ENCODE peak calls at places on chromosomes 16 and 17, in nine cellular contexts. C is left ventricle myocardium inferior; G is small intestine; H is CD8-positive, alpha-beta memory T cell; K is tibial nerve; E is tibial artery; R is Panc1; V is esophagus squamous epithelium; N is neural progenitor cell. T is an unnamed sample. For H3K9me3, the result is how much of the 10 kb centered on the place peaks cover.

GRCh38 chr17:79923974-79924638 is 84.9 kb upstream of the CBX4 start:
- DNase-seq in C (no peak), G (peak), H (no peak), K (no peak), E (no peak), R (no peak), V (no peak), N (peak), T (no peak)

GRCh38 chr16:69145658-69146057 is 13.2 kb downstream of the UTP4 start:
- DNase-seq in C (no peak), G (no peak), H (no peak), K (no peak), E (no peak), R (no peak), V (no peak), N (no peak), T (no peak)

GRCh38 chr16:87947356-87948118 is 3.7 kb upstream of the BANP start:
- DNase-seq in C (no peak), G (no peak), H (no peak), K (no peak), E (peak), R (no peak), V (no peak), N (no peak), T (no peak)

GRCh38 chr16:76963614-76964315 is 227.2 kb upstream of the MON1B start:
- DNase-seq in C (no peak), G (no peak), H (no peak), K (no peak), E (no peak), R (no peak), V (no peak), N (no peak), T (no peak)

GRCh38 chr16:75097941-75098897 is 18.4 kb downstream of the LDHD start:
- DNase-seq in C (no peak), G (peak), H (peak), K (no peak), E (no peak), R (no peak), V (no peak), N (no peak), T (peak)

GRCh38 chr16:57245472-57246113 is 534 bp downstream of the ARL2BP start:
- DNase-seq in C (peak), G (peak), H (no peak), K (no peak), E (peak), R (no peak), V (no peak), N (no peak), T (no peak)

GRCh38 chr17:74972973-74973328 is 392 bp upstream of the HID1 start:
- DNase-seq in C (no peak), G (no peak), H (no peak), K (no peak), E (no peak), R (no peak), V (no peak), N (no peak), T (no peak)

GRCh38 chr16:87464691-87465300 is 28.0 kb downstream of the ZCCHC14 start:
- DNase-seq in C (peak), G (peak), H (no peak), K (peak), E (peak), R (no peak), V (no peak), N (no peak), T (no peak)

GRCh38 chr16:1941924-1942809 is 832 bp downstream of the MSRB1 start:
- DNase-seq in C (no peak), G (peak), H (no peak), K (no peak), E (no peak), R (no peak), V (no peak), N (no peak), T (no peak)

GRCh38 chr16:56989988-56990387 is 631 bp downstream of the NLRC5 start:
- DNase-seq in C (no peak), G (no peak), H (no peak), K (no peak), E (no peak), R (no peak), V (no peak), N (no peak), T (no peak)

GRCh38 chr16:4176794-4177438 is 60.7 kb upstream of the ADCY9 start:
- DNase-seq in C (no peak), G (peak), H (no peak), K (no peak), E (no peak), R (no peak), V (no peak), N (no peak), T (no peak)

GRCh38 chr17:73933871-73934270 is 269.6 kb upstream of the RPL38 start:
- DNase-seq in C (no peak), G (no peak), H (no peak), K (no peak), E (no peak), R (no peak), V (no peak), N (no peak), T (no peak)

GRCh38 chr17:81336296-81336929 is 41.3 kb upstream of the SLC38A10 start:
- DNase-seq in C (no peak), G (no peak), H (no peak), K (no peak), E (no peak), R (no peak), V (no peak), N (no peak), T (no peak)

GRCh38 chr17:64155751-64156544 is 26.0 kb upstream of the ERN1 start:
- DNase-seq in C (peak), G (no peak), H (no peak), K (peak), E (peak), R (no peak), V (no peak), N (peak), T (no peak)

GRCh38 chr17:53823341-53824050 is 769 bp downstream of the KIF2B start:
- DNase-seq in C (no peak), G (no peak), H (no peak), K (no peak), E (no peak), R (no peak), V (no peak), N (no peak), T (no peak)

GRCh38 chr16:57601801-57602478 is 26.5 kb upstream of the ADGRG1 start:
- DNase-seq in C (no peak), G (peak), H (peak), K (no peak), E (no peak), R (no peak), V (no peak), N (no peak), T (no peak)

GRCh38 chr17:51155416-51155815 is 2.1 kb downstream of the NME1 start:
- DNase-seq in C (no peak), G (no peak), H (no peak), K (no peak), E (no peak), R (no peak), V (no peak), N (no peak), T (no peak)

DNA sequence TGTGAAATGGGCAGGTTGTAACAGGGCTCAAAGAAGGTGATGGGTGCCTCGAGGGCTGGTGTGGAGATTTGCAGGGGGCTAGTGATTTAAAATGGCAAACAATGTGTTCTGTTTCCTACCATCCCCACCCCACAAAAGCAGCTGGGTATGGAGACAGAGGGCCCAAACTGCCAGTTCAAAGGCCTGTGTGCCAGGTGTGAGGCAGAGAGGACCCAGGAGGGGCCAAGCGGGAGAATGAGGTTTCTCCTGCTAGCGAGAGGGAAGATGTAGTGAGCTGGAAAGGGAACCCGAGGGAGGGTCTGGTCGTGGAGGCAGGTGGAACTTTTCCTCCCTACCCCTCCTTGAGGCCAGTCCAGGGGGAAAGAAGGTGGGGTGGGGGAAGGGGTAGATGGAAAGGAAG is 39.4 kb downstream of the LAT start:
- DNase-seq in C (no peak), G (no peak), H (no peak), K (no peak), E (no peak), R (no peak), V (no peak), N (no peak), T (no peak)
- H3K27ac ChIP-seq in C (no peak), G (no peak), H (no peak), K (no peak), E (no peak), R (no peak), V (no peak), N (no peak), T (no peak)

GRCh38 chr17:56850591-56850990 is 16.6 kb downstream of the DGKE start:
- DNase-seq in C (no peak), G (no peak), H (no peak), K (no peak), E (no peak), R (no peak), V (no peak), N (no peak), T (no peak)
- H3K4me3 ChIP-seq in C (no peak), G (no peak), H (no peak), K (no peak), E (no peak), R (no peak), V (no peak), N (no peak), T (no peak)

GRCh38 chr16:35452471-35452870 is 1993.1 kb downstream of the TP53TG3F start:
- DNase-seq in C (no peak), G (no peak), H (no peak), K (no peak), E (no peak), R (no peak), V (no peak), N (no peak), T (no peak)

GRCh38 chr16:35447010-35447558 is 1987.7 kb downstream of the TP53TG3F start:
- DNase-seq in C (no peak), G (no peak), H (no peak), K (no peak), E (no peak), R (no peak), V (no peak), N (no peak), T (no peak)

GRCh38 chr16:35450648-35451047 is 1991.2 kb downstream of the TP53TG3F start:
- DNase-seq in C (no peak), G (no peak), H (no peak), K (no peak), E (no peak), R (no peak), V (no peak), N (no peak), T (no peak)

GRCh38 chr16:35449663-35450062 is 1990.3 kb downstream of the TP53TG3F start:
- DNase-seq in C (no peak), G (no peak), H (no peak), K (no peak), E (no peak), R (no peak), V (no peak), N (no peak), T (no peak)
- H3K9me3 ChIP-seq in C (half or more), G (under half), H (under half), K (under half), E (under half), R (under half), V (half or more), N (under half), T (under half)

GRCh38 chr17:8954339-8954738 is 11.2 kb downstream of the PIK3R5 start:
- DNase-seq in C (peak), G (peak), H (peak), K (peak), E (peak), R (no peak), V (peak), N (peak), T (peak)
- H3K27ac ChIP-seq in C (peak), G (no peak), H (peak), K (no peak), E (no peak), R (no peak), V (no peak), N (no peak), T (peak)

DNA sequence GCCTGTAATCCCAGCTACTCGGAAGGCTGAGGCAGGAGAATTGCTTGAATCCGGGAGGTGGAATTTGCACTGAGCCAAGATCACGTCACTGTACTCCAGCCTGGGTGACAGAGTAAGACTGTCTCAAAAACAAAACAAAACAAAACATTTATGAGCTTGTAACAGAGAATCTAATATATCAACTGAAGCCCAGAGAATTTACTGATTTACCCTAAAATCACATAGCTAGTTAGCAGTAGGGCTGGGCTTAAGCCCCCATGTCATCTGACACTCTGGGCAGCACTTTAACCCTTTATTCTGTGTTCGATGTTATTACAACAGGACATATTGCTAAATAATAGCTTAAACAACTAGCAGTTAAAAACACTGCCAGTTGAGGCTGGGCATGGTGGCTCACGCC is 90.0 kb upstream of the CORO6 start:
- DNase-seq in C (no peak), G (no peak), H (no peak), K (no peak), E (no peak), R (no peak), V (no peak), N (no peak), T (no peak)
- H3K4me3 ChIP-seq in C (no peak), G (no peak), H (no peak), K (no peak), E (no peak), R (no peak), V (no peak), N (no peak), T (no peak)

GRCh38 chr16:85329059-85329812 is 217.0 kb upstream of the CIBAR2 start:
- DNase-seq in C (no peak), G (peak), H (no peak), K (no peak), E (no peak), R (no peak), V (no peak), N (peak), T (no peak)
- H3K9me3 ChIP-seq in C (under half), G (under half), H (under half), K (under half), E (under half), R (under half), V (under half), N (under half), T (under half)

GRCh38 chr17:41657164-41657754 is 31.4 kb upstream of the EIF1 start:
- DNase-seq in C (no peak), G (no peak), H (no peak), K (no peak), E (no peak), R (no peak), V (no peak), N (no peak), T (no peak)

GRCh38 chr17:41657936-41658335 is 30.7 kb upstream of the EIF1 start:
- DNase-seq in C (no peak), G (no peak), H (no peak), K (no peak), E (no peak), R (no peak), V (no peak), N (no peak), T (no peak)

GRCh38 chr17:41663451-41664171 is 25.1 kb upstream of the EIF1 start:
- DNase-seq in C (no peak), G (no peak), H (no peak), K (no peak), E (no peak), R (no peak), V (no peak), N (no peak), T (no peak)

GRCh38 chr17:41659813-41660212 is 28.9 kb upstream of the EIF1 start:
- DNase-seq in C (no peak), G (no peak), H (no peak), K (no peak), E (no peak), R (no peak), V (no peak), N (no peak), T (no peak)

DNA sequence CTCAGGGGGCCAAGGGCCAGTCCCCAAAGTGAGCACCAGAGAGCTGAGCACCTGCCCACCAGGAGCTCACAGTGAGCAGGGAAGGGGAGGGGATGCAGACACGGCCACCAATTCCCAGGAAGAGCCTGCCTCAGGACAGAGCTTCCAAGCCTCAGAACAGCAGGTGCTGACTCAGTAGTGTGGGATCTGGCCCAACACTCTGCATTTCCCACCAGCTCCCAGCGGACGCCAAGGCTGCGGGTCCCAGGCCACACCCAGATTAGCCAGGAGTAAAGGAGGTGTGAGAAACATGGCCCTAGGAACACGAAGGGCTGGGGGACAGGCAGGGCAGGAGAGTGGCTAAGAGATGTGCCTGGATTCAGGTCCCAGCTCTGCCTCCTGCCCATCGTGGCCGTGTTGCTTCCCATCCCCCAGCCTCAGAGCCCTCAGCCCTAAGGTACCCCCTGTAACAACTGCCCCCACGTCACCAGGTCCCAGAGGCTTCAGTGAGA is 28.4 kb upstream of the EIF1 start:
- DNase-seq in C (no peak), G (no peak), H (no peak), K (no peak), E (no peak), R (no peak), V (no peak), N (no peak), T (no peak)
- H3K27ac ChIP-seq in C (no peak), G (no peak), H (no peak), K (no peak), E (no peak), R (no peak), V (peak), N (no peak), T (no peak)

DNA sequence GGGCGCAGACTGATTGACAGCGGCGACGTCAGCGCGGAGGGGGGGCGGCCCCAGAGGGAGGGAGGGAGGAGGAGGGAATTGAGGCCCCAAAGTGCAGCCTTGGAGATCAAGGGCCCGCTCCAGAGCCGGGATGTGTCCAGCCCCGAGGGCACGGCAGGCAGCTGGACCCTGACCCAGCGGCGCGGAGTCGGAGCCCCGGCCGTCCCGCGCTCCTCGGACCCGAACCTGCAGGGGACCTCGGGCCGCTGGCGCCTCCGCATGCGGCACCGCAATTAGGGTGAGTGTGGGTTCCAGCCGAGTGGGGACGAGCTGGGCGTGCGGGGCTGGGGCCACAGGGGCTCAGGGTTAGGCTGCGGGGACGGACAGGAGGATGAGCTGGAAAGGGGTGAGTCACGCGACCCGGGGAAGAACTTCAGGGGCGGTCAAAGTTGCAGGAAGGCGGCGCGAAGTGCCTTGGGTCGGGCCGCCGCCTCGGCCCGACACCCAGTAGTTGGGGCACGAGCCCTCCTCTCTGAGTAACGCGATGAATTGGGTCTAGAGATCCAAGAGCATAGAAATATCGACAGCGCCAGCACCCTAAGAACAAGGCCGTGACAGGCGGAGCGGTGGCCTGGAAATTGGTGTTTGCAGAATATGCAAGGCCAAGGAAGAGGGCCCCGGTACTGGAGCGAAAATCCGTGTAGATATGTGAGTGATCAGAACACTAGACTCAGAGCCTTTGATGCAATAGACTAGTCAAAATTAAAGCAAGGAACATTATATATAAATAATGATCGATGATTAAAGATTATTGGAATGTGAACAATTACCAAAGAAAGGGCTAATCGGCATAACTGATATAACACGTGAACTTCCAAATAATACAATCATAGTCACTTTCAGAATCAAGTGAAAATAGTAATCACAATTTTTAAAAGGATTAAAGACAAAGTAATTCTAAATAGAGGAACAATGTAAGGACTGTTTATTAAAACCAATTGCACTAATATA is at the start of gene TBX4:
- DNase-seq in C (no peak), G (no peak), H (no peak), K (no peak), E (no peak), R (no peak), V (no peak), N (peak), T (no peak)
- H3K4me3 ChIP-seq in C (peak), G (peak), H (no peak), K (peak), E (peak), R (no peak), V (peak), N (peak), T (peak)

GRCh38 chr16:20865420-20866126 is 34.6 kb downstream of the DCUN1D3 start:
- DNase-seq in C (no peak), G (no peak), H (no peak), K (no peak), E (no peak), R (no peak), V (no peak), N (no peak), T (no peak)
- H3K9me3 ChIP-seq in C (under half), G (under half), H (under half), K (under half), E (under half), R (under half), V (under half), N (under half), T (under half)

T was measured in effector memory CD4-positive, alpha-beta T cell.